ENCODE peak calls at places on chromosomes 6 and 20, in seven cellular contexts. Z, E, M, Q, A, K and F are unnamed samples.

GRCh38 chr6:106279179-106279578 is 46.4 kb downstream of the ATG5 start:
- DNase-seq in A (no peak), Z (peak), E (no peak), M (peak), Q (no peak), K (no peak), F (no peak)

GRCh38 chr6:39301606-39302005 is 12.6 kb downstream of the KCNK17 start:
- DNase-seq in K (no peak), A (no peak), Q (peak), E (no peak), M (peak), Z (no peak), F (no peak)

GRCh38 chr6:32664827-32665362 is 1.6 kb downstream of the HLA-DQB1 start:
- DNase-seq in Z (no peak), K (no peak), E (no peak), M (no peak), Q (peak), A (no peak), F (no peak)

GRCh38 chr6:84645563-84646266 is 118.7 kb downstream of the TBX18 start:
- DNase-seq in Z (peak), Q (no peak), M (peak), K (no peak), A (no peak), E (no peak), F (no peak)

GRCh38 chr20:8782804-8783203 is 286.1 kb upstream of the PLCB4 start:
- DNase-seq in Z (peak), M (peak), Q (no peak), E (no peak), K (no peak), A (no peak), F (no peak)

GRCh38 chr6:141580988-141581387 is 551.7 kb upstream of the GJE1 start:
- DNase-seq in Z (peak), K (no peak), M (peak), Q (no peak), E (no peak), A (no peak), F (no peak)

GRCh38 chr6:4067673-4068072 is 11.3 kb downstream of the FAM217A start:
- DNase-seq in K (no peak), M (no peak), E (no peak), Q (no peak), Z (no peak), A (no peak), F (no peak)

GRCh38 chr6:37103169-37104039 is 66.5 kb upstream of the PIM1 start:
- DNase-seq in A (no peak), E (peak), Z (peak), Q (peak), K (no peak), M (peak), F (no peak)

GRCh38 chr6:41621367-41621766 is 16.9 kb upstream of the MDFI start:
- DNase-seq in A (no peak), Q (no peak), Z (no peak), K (no peak), E (no peak), M (no peak), F (no peak)

GRCh38 chr6:44001318-44001868 is 125.9 kb downstream of the MRPL14 start:
- DNase-seq in K (no peak), E (no peak), Q (peak), M (no peak), Z (peak), A (no peak), F (no peak)
- TF ChIP-seq CTCF in K (no peak), E (no peak), Q (peak), M (peak), Z (peak), A (no peak), F (peak)

GRCh38 chr6:11260249-11261038 is 28.0 kb upstream of the NEDD9 start:
- DNase-seq in Z (no peak), A (no peak), Q (no peak), E (no peak), K (no peak), M (no peak), F (no peak)

GRCh38 chr6:11264100-11264499 is 31.6 kb upstream of the NEDD9 start:
- DNase-seq in Z (no peak), Q (no peak), A (no peak), E (no peak), M (no peak), K (no peak), F (no peak)

GRCh38 chr6:11265932-11266331 is 33.5 kb upstream of the NEDD9 start:
- DNase-seq in A (no peak), M (no peak), E (no peak), Q (no peak), K (no peak), Z (no peak), F (no peak)

GRCh38 chr6:11262231-11262630 is 29.8 kb upstream of the NEDD9 start:
- DNase-seq in A (no peak), Q (no peak), Z (no peak), E (no peak), K (no peak), M (no peak), F (no peak)

GRCh38 chr6:11263185-11263817 is 30.8 kb upstream of the NEDD9 start:
- DNase-seq in M (peak), Q (peak), Z (peak), E (no peak), A (no peak), K (peak), F (no peak)
- TF ChIP-seq CTCF in M (no peak), Q (no peak), Z (no peak), E (no peak), A (no peak), K (no peak), F (no peak)

DNA sequence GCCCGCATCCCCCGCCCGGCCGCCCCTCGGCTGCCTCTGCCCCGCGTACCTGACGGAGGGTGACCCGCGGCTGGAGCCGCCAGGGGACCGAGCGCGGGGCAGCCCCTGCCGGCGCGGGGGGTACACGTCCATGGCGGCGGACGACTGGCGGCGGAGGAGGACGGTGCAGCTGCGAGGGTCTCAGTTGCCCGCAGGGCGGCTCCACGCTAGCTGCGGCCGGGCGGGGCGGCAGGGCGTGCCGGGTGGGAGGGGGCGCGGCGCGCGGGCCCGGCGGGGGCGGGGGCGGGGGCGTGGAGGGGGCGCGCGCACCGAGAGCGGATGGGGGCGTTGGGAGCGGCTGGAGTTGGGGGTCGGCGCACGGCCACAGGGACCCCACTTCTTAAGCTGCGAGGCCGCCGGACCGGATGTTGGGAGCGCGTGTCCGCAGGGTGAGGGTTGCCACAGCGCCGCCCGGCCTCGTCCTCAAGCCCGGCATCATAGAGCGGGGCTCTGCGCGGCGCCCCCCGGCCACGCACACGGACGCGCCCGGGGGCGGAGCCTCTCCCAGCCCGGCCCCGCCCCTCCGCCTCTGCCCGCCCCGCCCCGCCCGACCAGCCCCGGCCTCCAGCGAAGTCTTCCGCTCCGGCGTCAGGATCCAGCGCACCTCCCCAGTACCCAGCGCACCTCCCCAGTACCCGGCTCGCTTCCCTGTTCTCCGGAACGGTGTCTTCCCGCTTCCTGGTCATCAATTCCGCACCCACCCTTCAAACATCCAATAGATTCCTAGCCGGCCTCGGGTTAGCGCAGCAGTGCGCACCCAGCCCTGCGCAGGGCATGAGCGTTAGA is at the start of gene DNAAF9:
- DNase-seq in K (peak), E (peak), Z (peak), A (peak), M (peak), Q (peak), F (peak)
- TF ChIP-seq CTCF in K (no peak), E (peak), Z (no peak), A (no peak), M (no peak), Q (peak), F (peak)

GRCh38 chr6:64860203-64860602 is 846.8 kb downstream of the EYS start:
- DNase-seq in E (no peak), M (no peak), Q (no peak), Z (no peak), A (no peak), K (no peak), F (no peak)
- TF ChIP-seq CTCF in E (no peak), M (no peak), Q (no peak), Z (no peak), A (no peak), K (no peak), F (no peak)

GRCh38 chr6:158655569-158656450 is 6.0 kb downstream of the SYTL3 start:
- DNase-seq in K (no peak), E (peak), M (no peak), Q (no peak), A (no peak), Z (no peak), F (peak)

GRCh38 chr6:158660331-158660730 is 10.5 kb downstream of the SYTL3 start:
- DNase-seq in A (no peak), K (no peak), M (no peak), Z (peak), Q (peak), E (peak), F (no peak)

GRCh38 chr6:158654498-158654897 is 4.6 kb downstream of the SYTL3 start:
- DNase-seq in A (peak), K (no peak), E (peak), Q (no peak), Z (peak), M (peak), F (no peak)

GRCh38 chr6:158653577-158654354 is 3.9 kb downstream of the SYTL3 start:
- DNase-seq in M (peak), E (peak), K (no peak), A (no peak), Z (peak), Q (no peak), F (no peak)

DNA sequence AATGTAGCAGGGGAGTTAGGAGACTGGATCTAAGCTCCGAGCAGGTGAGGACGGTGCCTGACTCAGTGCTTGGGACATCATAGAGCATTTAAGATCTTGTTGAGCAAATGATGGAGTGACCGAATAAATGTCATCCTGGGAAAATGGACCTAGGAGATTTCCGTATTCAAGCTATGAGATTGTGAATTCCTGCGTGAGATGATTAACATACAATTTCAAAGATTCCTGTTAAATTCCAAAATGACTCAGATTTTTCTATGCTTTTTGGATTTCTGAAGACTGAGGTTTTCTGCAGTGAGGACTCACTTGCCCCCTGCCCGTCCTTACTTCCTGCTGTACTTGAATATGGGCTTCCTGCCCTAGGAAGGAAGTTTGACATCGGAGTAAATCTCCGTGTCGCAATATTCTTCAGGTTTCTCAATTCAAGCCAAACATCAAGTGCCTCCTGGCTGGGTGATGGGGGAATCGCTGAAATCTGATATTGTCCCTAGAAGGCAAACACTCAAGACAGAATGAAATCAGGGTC is 5.2 kb downstream of the SYTL3 start:
- DNase-seq in Z (peak), E (peak), Q (no peak), A (no peak), M (peak), K (no peak), F (no peak)
- TF ChIP-seq CTCF in Z (no peak), E (no peak), Q (no peak), A (no peak), M (no peak), K (no peak), F (no peak)

DNA sequence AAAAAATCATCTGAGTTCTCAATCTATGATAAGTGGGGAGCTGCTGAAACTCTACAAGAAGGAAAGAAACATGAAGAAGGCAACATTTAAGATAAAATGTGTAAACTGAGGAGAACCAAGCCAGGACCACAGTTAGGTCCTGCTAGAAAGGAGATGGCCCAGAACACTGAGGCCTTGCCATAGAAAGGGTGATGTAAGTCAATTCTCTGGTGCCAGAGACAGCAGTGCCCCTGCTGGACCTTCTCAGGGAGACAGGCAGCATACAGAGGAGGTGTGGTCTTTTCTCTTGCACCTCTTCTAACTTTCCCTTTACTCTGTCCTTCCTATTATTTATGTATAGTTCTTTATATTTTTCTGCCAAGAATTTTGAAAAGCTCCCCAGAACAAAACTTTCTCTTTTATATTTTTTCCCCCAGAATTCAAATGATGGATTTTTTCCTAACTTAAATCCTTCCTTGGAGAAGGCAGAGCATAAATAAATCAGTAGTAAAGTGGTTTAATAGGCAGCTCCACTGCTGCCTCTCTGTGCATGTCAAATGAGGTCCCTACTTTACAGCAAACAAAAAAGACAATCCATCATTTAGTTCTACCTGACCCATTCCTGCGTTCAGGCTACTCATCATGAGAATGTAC is 9.0 kb downstream of the UQCC2 start:
- DNase-seq in K (no peak), M (peak), Q (peak), Z (peak), A (no peak), E (no peak), F (no peak)
- TF ChIP-seq CTCF in K (no peak), M (peak), Q (peak), Z (peak), A (no peak), E (no peak), F (peak)

GRCh38 chr6:126657556-126658129 is 317.7 kb downstream of the CENPW start:
- DNase-seq in K (no peak), A (no peak), Q (peak), E (no peak), M (peak), Z (peak), F (no peak)
- TF ChIP-seq CTCF in K (no peak), A (peak), Q (peak), E (no peak), M (peak), Z (peak), F (peak)

GRCh38 chr6:2102966-2103365 is 142.4 kb downstream of the GMDS start:
- DNase-seq in Z (no peak), M (no peak), Q (no peak), K (no peak), A (no peak), E (no peak), F (no peak)

GRCh38 chr6:2102316-2102883 is 143.0 kb downstream of the GMDS start:
- DNase-seq in Z (peak), M (peak), E (no peak), Q (no peak), A (no peak), K (no peak), F (no peak)

GRCh38 chr6:2101213-2101612 is 144.2 kb downstream of the GMDS start:
- DNase-seq in A (no peak), E (no peak), M (no peak), Q (no peak), K (no peak), Z (no peak), F (no peak)

GRCh38 chr6:2103644-2104523 is 141.5 kb downstream of the GMDS start:
- DNase-seq in K (no peak), A (no peak), Q (no peak), E (no peak), M (peak), Z (peak), F (peak)

GRCh38 chr6:2104524-2104880 is 140.9 kb downstream of the GMDS start:
- DNase-seq in Q (no peak), K (no peak), A (no peak), M (no peak), Z (no peak), E (no peak), F (no peak)
- TF ChIP-seq CTCF in Q (no peak), K (no peak), A (no peak), M (no peak), Z (no peak), E (peak), F (no peak)

GRCh38 chr6:139536751-139537617 is 162.5 kb upstream of the CITED2 start:
- DNase-seq in M (peak), A (no peak), K (no peak), Z (peak), E (no peak), Q (no peak), F (no peak)

GRCh38 chr6:139533166-139533565 is 158.7 kb upstream of the CITED2 start:
- DNase-seq in M (peak), Q (no peak), Z (no peak), E (no peak), K (no peak), A (no peak), F (no peak)

GRCh38 chr6:139531716-139532115 is 157.3 kb upstream of the CITED2 start:
- DNase-seq in Z (no peak), A (no peak), Q (no peak), K (no peak), M (no peak), E (no peak), F (no peak)

GRCh38 chr6:139533573-139534471 is 159.4 kb upstream of the CITED2 start:
- DNase-seq in A (no peak), E (no peak), Q (no peak), K (no peak), M (peak), Z (peak), F (no peak)

GRCh38 chr6:139534472-139535115 is 160.1 kb upstream of the CITED2 start:
- DNase-seq in K (no peak), Q (no peak), A (no peak), M (no peak), E (no peak), Z (no peak), F (no peak)
- TF ChIP-seq CTCF in K (no peak), Q (no peak), A (no peak), M (no peak), E (no peak), Z (no peak), F (no peak)